ENCODE peak calls at places on chromosomes 11 and 22, in five cellular contexts. A is endodermal cell, E is fibroblast of lung, Z is SK-N-SH, U is mesendoderm. S is an unnamed sample.

GRCh38 chr22:44450503-44450902 is 47.5 kb downstream of the RTL6 start:
- DNase-seq in A (peak; percentile 21), E (no peak), Z (no peak), U (no peak), S (no peak)

GRCh38 chr11:120389693-120390584 is 53.7 kb downstream of the ARHGEF12 start:
- DNase-seq in A (no peak), E (no peak), Z (no peak), U (no peak), S (no peak)

GRCh38 chr11:61491736-61492395 is 16.7 kb upstream of the LRRC10B start:
- DNase-seq in A (no peak), E (no peak), Z (no peak), U (no peak), S (no peak)

GRCh38 chr11:101617735-101618332 is 34.0 kb upstream of the TRPC6 start:
- DNase-seq in A (peak; percentile 77), E (no peak), Z (no peak), U (peak; percentile 37), S (peak; percentile 78)

GRCh38 chr22:38429460-38430128 is 25.4 kb downstream of the KCNJ4 start:
- DNase-seq in A (no peak), E (peak; percentile 25), Z (no peak), U (no peak), S (no peak)

GRCh38 chr11:78277314-78277994 is 88.7 kb downstream of the USP35 start:
- DNase-seq in A (no peak), E (peak; percentile 13), Z (no peak), U (no peak), S (no peak)

GRCh38 chr11:27995082-27995481 is 112.9 kb downstream of the KIF18A start:
- DNase-seq in A (no peak), E (peak; percentile 82), Z (no peak), U (no peak), S (no peak)

GRCh38 chr11:60873533-60873932 is 6.2 kb downstream of the ZP1 start:
- DNase-seq in A (no peak), E (no peak), Z (no peak), U (no peak), S (no peak)

GRCh38 chr11:34667810-34668582 is 47.1 kb downstream of the EHF start:
- DNase-seq in A (no peak), E (no peak), Z (no peak), U (peak; percentile 36), S (no peak)

GRCh38 chr11:83617671-83618070 is 331.5 kb upstream of the CCDC90B start:
- DNase-seq in A (no peak), E (no peak), Z (no peak), U (no peak), S (no peak)

GRCh38 chr11:114847599-114847998 is 169.3 kb downstream of the NXPE2 start:
- DNase-seq in A (no peak), E (no peak), Z (no peak), U (peak; percentile 21), S (no peak)

GRCh38 chr11:8814923-8815240 is 96.1 kb upstream of the AKIP1 start:
- DNase-seq in A (peak; percentile 48), E (no peak), Z (no peak), U (peak; percentile 61), S (no peak)

GRCh38 chr22:50527921-50528681 is 1.7 kb downstream of the TYMP start:
- DNase-seq in A (peak; percentile 43), E (no peak), Z (no peak), U (no peak), S (no peak)

GRCh38 chr11:19389787-19390303 is 149.1 kb upstream of the E2F8 start:
- DNase-seq in A (no peak), E (peak; percentile 85), Z (no peak), U (no peak), S (no peak)

GRCh38 chr11:117713676-117714075 is 83.3 kb downstream of the DSCAML1 start:
- DNase-seq in A (no peak), E (no peak), Z (no peak), U (no peak), S (no peak)

GRCh38 chr11:65615950-65616574 is 486 bp downstream of the PCNX3 start:
- DNase-seq in A (no peak), E (peak; percentile 21), Z (peak; percentile 89), U (peak; percentile 39), S (no peak)

GRCh38 chr11:931385-931784 is 5.7 kb downstream of the AP2A2 start:
- DNase-seq in A (no peak), E (no peak), Z (no peak), U (no peak), S (no peak)

GRCh38 chr22:23514317-23515038 is 65.6 kb downstream of the IGLL1 start:
- DNase-seq in A (peak; percentile 77), E (no peak), Z (peak; percentile 51), U (peak; percentile 69), S (no peak)

GRCh38 chr22:23859201-23859600 is 1.5 kb downstream of the SLC2A11 start:
- DNase-seq in A (no peak), E (no peak), Z (no peak), U (no peak), S (no peak)

GRCh38 chr11:119493712-119494111 is 70.7 kb upstream of the THY1 start:
- DNase-seq in A (peak; percentile 97), E (peak; percentile 26), Z (no peak), U (peak; percentile 83), S (no peak)

GRCh38 chr11:123351375-123351774 is 78.7 kb upstream of the GRAMD1B start:
- DNase-seq in A (peak; percentile 76), E (peak; percentile 18), Z (peak; percentile 55), U (peak; percentile 44), S (no peak)

GRCh38 chr11:123062158-123062891 is 389 bp upstream of the HSPA8 start:
- DNase-seq in A (peak; percentile 99), E (peak; percentile 100), Z (peak; percentile 94), U (peak; percentile 99), S (no peak)

GRCh38 chr11:60370811-60371297 is 7.5 kb upstream of the MS4A7 start:
- DNase-seq in A (no peak), E (no peak), Z (no peak), U (no peak), S (no peak)

GRCh38 chr22:29580200-29580810 is 608 bp downstream of the NIPSNAP1 start:
- DNase-seq in A (peak; percentile 74), E (no peak), Z (peak; percentile 62), U (peak; percentile 29), S (no peak)

GRCh38 chr11:1295591-1295990 is 13.8 kb downstream of the TOLLIP start:
- DNase-seq in A (no peak), E (no peak), Z (no peak), U (no peak), S (no peak)

GRCh38 chr22:48563118-48563965 is 1264.3 kb downstream of the BRD1 start:
- DNase-seq in A (no peak), E (no peak), Z (no peak), U (no peak), S (no peak)

GRCh38 chr11:41978951-41979350 is 519.5 kb upstream of the LRRC4C start:
- DNase-seq in A (no peak), E (no peak), Z (no peak), U (no peak), S (no peak)

GRCh38 chr11:10366568-10367331 is 61.9 kb downstream of the ADM start:
- DNase-seq in A (peak; percentile 96), E (peak; percentile 100), Z (peak; percentile 39), U (peak; percentile 96), S (peak; percentile 70)

GRCh38 chr22:25852223-25852622 is 110.2 kb downstream of the MYO18B start:
- DNase-seq in A (no peak), E (no peak), Z (no peak), U (no peak), S (no peak)

GRCh38 chr11:115990004-115990447 is 485.8 kb upstream of the CADM1 start:
- DNase-seq in A (peak; percentile 89), E (no peak), Z (peak; percentile 59), U (peak; percentile 61), S (no peak)

DNA sequence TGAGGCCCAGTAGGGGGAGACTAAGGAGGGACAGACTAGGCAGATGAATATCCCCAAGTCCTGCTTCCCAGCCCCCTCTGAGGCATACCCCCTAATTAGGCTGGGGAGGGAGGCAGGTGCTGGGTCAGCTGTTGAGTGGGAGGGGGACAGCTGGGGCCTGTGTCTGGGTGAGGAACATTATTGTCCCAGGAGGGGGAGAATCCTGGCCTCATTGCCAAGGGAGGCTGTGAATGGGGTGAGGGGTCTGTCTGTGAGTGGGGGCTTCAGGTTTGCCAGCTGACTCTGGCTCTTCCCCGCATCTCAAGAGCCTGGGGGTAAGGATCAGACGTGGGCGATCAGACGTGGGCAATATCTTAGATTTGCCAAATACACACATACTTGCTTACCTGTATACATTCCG is 2.1 kb downstream of the INPPL1 start:
- DNase-seq in A (peak; percentile 33), E (no peak), Z (no peak), U (no peak), S (no peak)
- H3K9ac ChIP-seq in A (peak overlapping the region; percentile 15), E (no peak overlapping the region), Z (no peak overlapping the region), U (no peak overlapping the region), S (no peak overlapping the region)

GRCh38 chr22:20137671-20138416 is 6.2 kb downstream of the ZDHHC8 start:
- DNase-seq in A (no peak), E (no peak), Z (no peak), U (no peak), S (no peak)
- H3K9ac ChIP-seq in A (no peak overlapping the region), E (no peak overlapping the region), Z (no peak overlapping the region), U (no peak overlapping the region), S (no peak overlapping the region)

DNA sequence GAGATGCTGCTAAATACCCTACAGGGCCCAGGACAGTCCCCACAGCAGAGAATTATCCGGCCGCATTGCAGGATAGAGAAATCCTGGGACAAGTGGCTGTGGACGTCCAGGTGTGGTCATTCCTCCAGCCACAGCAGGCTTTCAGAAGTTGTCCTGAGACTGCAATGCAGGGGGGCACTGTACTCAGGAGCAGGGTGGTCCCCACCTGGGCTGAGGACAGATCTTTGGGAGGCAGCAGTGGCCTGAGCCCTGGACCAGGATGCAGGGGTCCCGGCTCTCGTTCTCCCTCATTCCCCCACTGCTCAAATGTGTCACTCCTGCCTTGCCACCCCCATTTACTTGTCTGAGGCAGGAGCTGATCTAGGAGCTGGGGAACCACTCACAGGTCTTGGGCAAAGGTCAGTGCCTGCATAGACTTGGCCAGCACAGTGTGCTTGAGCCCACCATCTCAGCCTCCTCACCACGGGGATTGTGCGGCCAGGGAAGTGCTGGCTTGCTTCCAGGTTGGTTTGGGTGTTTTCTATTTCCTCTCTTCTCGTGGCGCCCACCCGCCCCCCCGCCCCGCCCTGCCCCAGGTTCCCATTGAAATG is 15.3 kb downstream of the LINC01488 start:
- DNase-seq in A (no peak), E (no peak), Z (no peak), U (no peak), S (no peak)
- H3K9ac ChIP-seq in A (no peak overlapping the region), E (peak overlapping the region; percentile 47), Z (peak overlapping the region; percentile 69), U (no peak overlapping the region), S (no peak overlapping the region)

GRCh38 chr11:3154001-3154599 is 11.0 kb downstream of the OSBPL5 start:
- DNase-seq in A (no peak), E (no peak), Z (no peak), U (no peak), S (no peak)
- H3K9ac ChIP-seq in A (no peak overlapping the region), E (peak overlapping the region; percentile 58), Z (no peak overlapping the region), U (no peak overlapping the region), S (no peak overlapping the region)

S was measured in keratinocyte.